ENCODE peak calls at places on chromosomes 7 and 10, in ten cellular contexts. R is hepatocyte; H is tibial artery; B is uterus; N is GM12878; Z is CD4-positive, CD25-positive, alpha-beta regulatory T cell; G is stomach; O is heart right ventricle; V is A673; A is tibial nerve. L is an unnamed sample. For H3K4me1, the result is how much of the 10 kb centered on the place peaks cover.

GRCh38 chr10:90723416-90724068 is 134.3 kb downstream of the HTR7 start:
- DNase-seq in G (no peak), Z (no peak), R (no peak), V (no peak), A (no peak), N (no peak), B (no peak), O (no peak), H (no peak), L (no peak)

GRCh38 chr10:33365314-33365713 is 30.8 kb upstream of the NRP1 start:
- DNase-seq in G (no peak), O (no peak), Z (no peak), H (no peak), N (no peak), B (no peak), R (no peak), V (no peak), A (no peak), L (no peak)

GRCh38 chr7:3649250-3649649 is 348.2 kb downstream of the SDK1 start:
- DNase-seq in G (no peak), B (no peak), A (no peak), O (no peak), H (no peak), N (no peak), R (no peak), Z (no peak), V (peak), L (no peak)

GRCh38 chr7:34198089-34198686 is 292.8 kb downstream of the BMPER start:
- DNase-seq in Z (no peak), R (no peak), G (no peak), V (no peak), N (no peak), A (no peak), H (no peak), O (no peak), B (no peak), L (no peak)

GRCh38 chr7:151756076-151756731 is 120.7 kb downstream of the PRKAG2 start:
- DNase-seq in R (no peak), O (no peak), G (no peak), H (no peak), A (no peak), N (no peak), Z (peak), V (no peak), B (no peak), L (no peak)

GRCh38 chr10:91111060-91111459 is 109.4 kb upstream of the PCGF5 start:
- DNase-seq in H (no peak), A (no peak), O (no peak), G (no peak), B (no peak), R (no peak), V (no peak), N (no peak), Z (no peak), L (no peak)

GRCh38 chr7:31935115-31935514 is 135.1 kb downstream of the PDE1C start:
- DNase-seq in O (no peak), R (no peak), B (no peak), H (no peak), N (no peak), V (peak), G (no peak), A (no peak), Z (no peak), L (no peak)

GRCh38 chr10:51700228-51700835 is 937 bp upstream of the CSTF2T start:
- DNase-seq in B (peak), A (peak), H (peak), O (no peak), V (no peak), Z (peak), R (peak), G (peak), N (no peak), L (peak)

GRCh38 chr7:106057204-106057961 is 54.7 kb downstream of the SYPL1 start:
- DNase-seq in V (no peak), Z (no peak), N (no peak), G (no peak), O (no peak), H (no peak), B (no peak), A (no peak), R (no peak), L (no peak)

GRCh38 chr7:65233409-65234034 is 140.1 kb upstream of the ZNF92 start:
- DNase-seq in A (no peak), B (no peak), G (no peak), R (no peak), N (no peak), Z (no peak), O (no peak), V (no peak), H (no peak), L (no peak)

GRCh38 chr10:59623100-59623822 is 86.4 kb downstream of the SLC16A9 start:
- DNase-seq in B (no peak), A (no peak), N (no peak), H (no peak), G (no peak), R (no peak), V (no peak), Z (no peak), O (no peak), L (no peak)

GRCh38 chr10:60291354-60291930 is 98.2 kb downstream of the ANK3 start:
- DNase-seq in O (no peak), A (no peak), V (no peak), B (no peak), R (no peak), G (no peak), Z (no peak), N (no peak), H (no peak), L (no peak)

GRCh38 chr7:68152205-68152604 is 1155.6 kb downstream of the TYW1 start:
- DNase-seq in N (no peak), O (no peak), G (no peak), B (no peak), Z (no peak), R (no peak), A (no peak), V (no peak), H (no peak), L (no peak)

GRCh38 chr10:103710490-103710889 is 144.9 kb downstream of the SH3PXD2A start:
- DNase-seq in Z (no peak), B (no peak), O (no peak), N (no peak), A (no peak), H (no peak), R (no peak), G (no peak), V (no peak), L (no peak)

GRCh38 chr10:91756286-91756685 is 41.9 kb upstream of the TNKS2 start:
- DNase-seq in Z (no peak), N (no peak), O (no peak), R (no peak), H (no peak), B (no peak), V (no peak), A (no peak), G (no peak), L (no peak)

GRCh38 chr10:5659702-5660528 is 6.5 kb downstream of the ASB13 start:
- DNase-seq in H (no peak), B (peak), A (peak), N (no peak), V (no peak), R (peak), Z (no peak), O (no peak), G (peak), L (no peak)

GRCh38 chr10:16948335-16948734 is 131.1 kb upstream of the RSU1 start:
- DNase-seq in Z (peak), V (no peak), G (no peak), N (no peak), R (no peak), O (no peak), B (no peak), H (no peak), A (no peak), L (no peak)

GRCh38 chr10:131802156-131802915 is 98.5 kb upstream of the PPP2R2D start:
- DNase-seq in V (no peak), H (peak), Z (no peak), O (no peak), G (no peak), A (no peak), B (no peak), R (no peak), N (no peak), L (no peak)

GRCh38 chr10:35372329-35372728 is 36.0 kb downstream of the CCNY start:
- DNase-seq in B (peak), G (no peak), R (no peak), Z (no peak), O (peak), N (no peak), H (no peak), A (no peak), V (no peak), L (no peak)

GRCh38 chr7:70630647-70631457 is 501.1 kb upstream of the GALNT17 start:
- DNase-seq in G (no peak), B (no peak), V (no peak), N (no peak), Z (no peak), H (no peak), R (peak), A (no peak), O (peak), L (peak)
- H3K27ac ChIP-seq in G (no peak), B (no peak), V (no peak), N (no peak), Z (no peak), H (no peak), R (peak), A (no peak), O (no peak), L (no peak)

GRCh38 chr7:40202851-40203250 is 68.0 kb downstream of the SUGCT start:
- DNase-seq in A (no peak), R (no peak), V (no peak), Z (no peak), H (no peak), G (no peak), O (no peak), N (no peak), B (no peak), L (no peak)
- H3K4me1 ChIP-seq in A (under half), R (under half), V (under half), Z (under half), H (under half), G (under half), O (under half), N (under half), B (under half), L (under half)

DNA sequence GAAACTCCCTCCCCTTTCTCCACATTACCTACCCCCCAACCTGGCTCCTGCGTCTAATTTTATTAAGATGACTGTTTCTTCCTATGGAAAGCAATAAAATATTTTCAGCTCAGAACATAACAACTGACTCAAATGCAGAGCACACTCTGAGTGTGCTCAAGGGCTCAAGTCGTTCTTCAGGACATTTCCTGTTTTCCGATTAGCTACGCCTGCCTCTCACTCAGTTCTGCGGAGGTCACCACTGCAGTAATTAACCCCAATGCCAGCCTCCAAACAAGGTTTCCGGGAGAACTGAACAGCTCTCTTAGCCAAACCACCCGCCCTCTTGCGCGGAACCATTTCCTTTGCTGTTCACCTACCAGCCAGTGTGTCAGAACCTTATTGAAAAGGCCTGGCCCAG is 19.3 kb downstream of the MYOF start:
- DNase-seq in G (no peak), R (no peak), V (peak), O (no peak), B (peak), A (no peak), Z (no peak), N (peak), H (no peak), L (no peak)
- H3K27ac ChIP-seq in G (peak), R (peak), V (peak), O (peak), B (peak), A (no peak), Z (peak), N (no peak), H (peak), L (no peak)

GRCh38 chr10:30027057-30028005 is 32.1 kb downstream of the JCAD start:
- DNase-seq in R (no peak), H (no peak), B (peak), Z (peak), V (no peak), A (peak), O (peak), G (peak), N (peak), L (no peak)
- H3K4me1 ChIP-seq in R (under half), H (under half), B (under half), Z (under half), V (under half), A (under half), O (under half), G (under half), N (under half), L (under half)

GRCh38 chr7:30436046-30436445 is 42.5 kb downstream of the NOD1 start:
- DNase-seq in H (no peak), N (no peak), B (no peak), O (no peak), G (no peak), V (no peak), A (no peak), Z (no peak), R (no peak), L (no peak)

GRCh38 chr7:30434140-30434799 is 44.3 kb downstream of the NOD1 start:
- DNase-seq in H (no peak), G (no peak), Z (no peak), V (no peak), R (no peak), B (no peak), N (peak), A (no peak), O (no peak), L (no peak)

GRCh38 chr7:30433082-30433481 is 45.5 kb downstream of the NOD1 start:
- DNase-seq in R (peak), O (peak), H (peak), V (no peak), G (peak), A (peak), B (no peak), Z (no peak), N (no peak), L (peak)

GRCh38 chr7:30430777-30431176 is 47.8 kb downstream of the NOD1 start:
- DNase-seq in V (no peak), A (no peak), R (no peak), G (no peak), N (no peak), Z (no peak), O (no peak), H (no peak), B (no peak), L (no peak)

GRCh38 chr7:30433506-30433905 is 45.1 kb downstream of the NOD1 start:
- DNase-seq in V (no peak), G (no peak), B (no peak), Z (no peak), A (no peak), N (no peak), O (no peak), H (no peak), R (no peak), L (no peak)
- H3K27ac ChIP-seq in V (no peak), G (no peak), B (peak), Z (no peak), A (peak), N (no peak), O (peak), H (peak), R (no peak), L (no peak)

GRCh38 chr7:101833799-101834198 is 16.4 kb downstream of the CUX1 start:
- DNase-seq in H (no peak), B (peak), Z (no peak), O (no peak), N (no peak), R (no peak), V (no peak), A (no peak), G (no peak), L (no peak)

GRCh38 chr7:101838837-101839483 is 21.5 kb downstream of the CUX1 start:
- DNase-seq in H (no peak), Z (no peak), O (no peak), A (no peak), V (no peak), N (no peak), R (peak), G (no peak), B (no peak), L (no peak)

GRCh38 chr7:101832681-101833375 is 15.4 kb downstream of the CUX1 start:
- DNase-seq in H (no peak), B (no peak), Z (no peak), V (no peak), A (no peak), R (no peak), O (no peak), G (no peak), N (no peak), L (no peak)

GRCh38 chr7:101832205-101832631 is 14.8 kb downstream of the CUX1 start:
- DNase-seq in O (no peak), R (no peak), V (no peak), A (no peak), B (peak), H (no peak), G (no peak), Z (no peak), N (no peak), L (no peak)

GRCh38 chr7:101835136-101835535 is 17.7 kb downstream of the CUX1 start:
- DNase-seq in Z (no peak), R (no peak), G (no peak), O (no peak), B (peak), V (no peak), H (no peak), N (no peak), A (no peak), L (no peak)
- H3K4me1 ChIP-seq in Z (under half), R (under half), G (under half), O (under half), B (under half), V (under half), H (under half), N (under half), A (under half), L (under half)